ENCODE peak calls at places on chromosome 4, in seven cellular contexts. One of them, this sample, is unnamed.

GRCh38 chr4:26458104-26458503 is 32.2 kb downstream of the CCKAR start:
- DNase-seq in SK-N-SH: no peak
- DNase-seq in GM12878: no peak
- DNase-seq in HepG2: no peak
- DNase-seq in K562: no peak
- DNase-seq in HCT116: no peak
- DNase-seq in H1: no peak
- DNase-seq in this sample: no peak

GRCh38 chr4:129550281-129550785 is 454.4 kb downstream of the C4orf33 start:
- DNase-seq in SK-N-SH: no peak
- DNase-seq in GM12878: no peak
- DNase-seq in HepG2: peak; percentile 47
- DNase-seq in K562: no peak
- DNase-seq in HCT116: no peak
- DNase-seq in H1: no peak
- DNase-seq in this sample: peak; percentile 30

GRCh38 chr4:97670703-97671269 is 472.5 kb downstream of the STPG2 start:
- DNase-seq in SK-N-SH: no peak
- DNase-seq in GM12878: no peak
- DNase-seq in HepG2: no peak
- DNase-seq in K562: no peak
- DNase-seq in HCT116: no peak
- DNase-seq in H1: no peak
- DNase-seq in this sample: no peak

GRCh38 chr4:79211490-79211889 is 114.4 kb downstream of the NAA11 start:
- DNase-seq in SK-N-SH: no peak
- DNase-seq in GM12878: no peak
- DNase-seq in HepG2: no peak
- DNase-seq in K562: peak; percentile 89
- DNase-seq in HCT116: no peak
- DNase-seq in H1: no peak
- DNase-seq in this sample: no peak

GRCh38 chr4:106529348-106530033 is 160.9 kb upstream of the GIMD1 start:
- DNase-seq in SK-N-SH: no peak
- DNase-seq in GM12878: no peak
- DNase-seq in HepG2: no peak
- DNase-seq in K562: no peak
- DNase-seq in HCT116: peak; percentile 35
- DNase-seq in H1: no peak
- DNase-seq in this sample: no peak

GRCh38 chr4:79576480-79576803 is 168.4 kb upstream of the GK2 start:
- DNase-seq in SK-N-SH: peak; percentile 48
- DNase-seq in GM12878: no peak
- DNase-seq in HepG2: peak; percentile 21
- DNase-seq in K562: peak; percentile 61
- DNase-seq in HCT116: no peak
- DNase-seq in H1: no peak
- DNase-seq in this sample: peak; percentile 62

GRCh38 chr4:125244848-125245450 is 69.8 kb upstream of the FAT4 start:
- DNase-seq in SK-N-SH: no peak
- DNase-seq in GM12878: no peak
- DNase-seq in HepG2: no peak
- DNase-seq in K562: no peak
- DNase-seq in HCT116: no peak
- DNase-seq in H1: no peak
- DNase-seq in this sample: peak; percentile 7

GRCh38 chr4:75834772-75835154 is 67.5 kb downstream of the PPEF2 start:
- DNase-seq in SK-N-SH: no peak
- DNase-seq in GM12878: no peak
- DNase-seq in HepG2: peak; percentile 12
- DNase-seq in K562: no peak
- DNase-seq in HCT116: no peak
- DNase-seq in H1: no peak
- DNase-seq in this sample: no peak

GRCh38 chr4:155822572-155822971 is 43.5 kb downstream of the ASIC5 start:
- DNase-seq in SK-N-SH: no peak
- DNase-seq in GM12878: no peak
- DNase-seq in HepG2: no peak
- DNase-seq in K562: no peak
- DNase-seq in HCT116: no peak
- DNase-seq in H1: no peak
- DNase-seq in this sample: no peak

GRCh38 chr4:66741081-66741480 is 804.2 kb downstream of the CENPC start:
- DNase-seq in SK-N-SH: no peak
- DNase-seq in GM12878: no peak
- DNase-seq in HepG2: no peak
- DNase-seq in K562: no peak
- DNase-seq in HCT116: no peak
- DNase-seq in H1: no peak
- DNase-seq in this sample: no peak

GRCh38 chr4:13765535-13765934 is 138.0 kb upstream of the BOD1L1 start:
- DNase-seq in SK-N-SH: no peak
- DNase-seq in GM12878: no peak
- DNase-seq in HepG2: no peak
- DNase-seq in K562: no peak
- DNase-seq in HCT116: no peak
- DNase-seq in H1: no peak
- DNase-seq in this sample: no peak

GRCh38 chr4:12852338-12853307 is 631.5 kb downstream of the RAB28 start:
- DNase-seq in SK-N-SH: peak; percentile 32
- DNase-seq in GM12878: no peak
- DNase-seq in HepG2: peak; percentile 76
- DNase-seq in K562: peak; percentile 37
- DNase-seq in HCT116: peak; percentile 63
- DNase-seq in H1: no peak
- DNase-seq in this sample: peak; percentile 76

GRCh38 chr4:24174622-24175021 is 284.8 kb upstream of the PPARGC1A start:
- DNase-seq in SK-N-SH: no peak
- DNase-seq in GM12878: no peak
- DNase-seq in HepG2: no peak
- DNase-seq in K562: no peak
- DNase-seq in HCT116: no peak
- DNase-seq in H1: no peak
- DNase-seq in this sample: no peak

GRCh38 chr4:88743696-88744095 is 46.1 kb upstream of the NAP1L5 start:
- DNase-seq in SK-N-SH: no peak
- DNase-seq in GM12878: no peak
- DNase-seq in HepG2: no peak
- DNase-seq in K562: no peak
- DNase-seq in HCT116: no peak
- DNase-seq in H1: no peak
- DNase-seq in this sample: no peak

GRCh38 chr4:7238300-7238960 is 46.1 kb downstream of the SORCS2 start:
- DNase-seq in SK-N-SH: no peak
- DNase-seq in GM12878: no peak
- DNase-seq in HepG2: no peak
- DNase-seq in K562: peak; percentile 16
- DNase-seq in HCT116: no peak
- DNase-seq in H1: peak; percentile 66
- DNase-seq in this sample: no peak

GRCh38 chr4:83112678-83113428 is 1.7 kb downstream of the PLAC8 start:
- DNase-seq in SK-N-SH: no peak
- DNase-seq in GM12878: peak; percentile 50
- DNase-seq in HepG2: peak; percentile 58
- DNase-seq in K562: no peak
- DNase-seq in HCT116: no peak
- DNase-seq in H1: no peak
- DNase-seq in this sample: peak; percentile 44

GRCh38 chr4:186764457-186764856 is 40.8 kb upstream of the FAT1 start:
- DNase-seq in SK-N-SH: no peak
- DNase-seq in GM12878: no peak
- DNase-seq in HepG2: no peak
- DNase-seq in K562: no peak
- DNase-seq in HCT116: no peak
- DNase-seq in H1: no peak
- DNase-seq in this sample: no peak

GRCh38 chr4:6929735-6930464 is 20.3 kb downstream of the TBC1D14 start:
- DNase-seq in SK-N-SH: no peak
- DNase-seq in GM12878: no peak
- DNase-seq in HepG2: peak; percentile 85
- DNase-seq in K562: no peak
- DNase-seq in HCT116: no peak
- DNase-seq in H1: no peak
- DNase-seq in this sample: no peak

GRCh38 chr4:27666943-27667342 is 806.3 kb downstream of the STIM2 start:
- DNase-seq in SK-N-SH: peak; percentile 3
- DNase-seq in GM12878: no peak
- DNase-seq in HepG2: no peak
- DNase-seq in K562: peak; percentile 4
- DNase-seq in HCT116: peak; percentile 61
- DNase-seq in H1: no peak
- DNase-seq in this sample: no peak

GRCh38 chr4:81493895-81494490 is 22.3 kb upstream of the RASGEF1B start:
- DNase-seq in SK-N-SH: no peak
- DNase-seq in GM12878: no peak
- DNase-seq in HepG2: no peak
- DNase-seq in K562: no peak
- DNase-seq in HCT116: no peak
- DNase-seq in H1: no peak
- DNase-seq in this sample: no peak

GRCh38 chr4:682490-683172 is 6.3 kb downstream of the SLC49A3 start:
- DNase-seq in SK-N-SH: no peak
- DNase-seq in GM12878: no peak
- DNase-seq in HepG2: no peak
- DNase-seq in K562: no peak
- DNase-seq in HCT116: no peak
- DNase-seq in H1: no peak
- DNase-seq in this sample: no peak

DNA sequence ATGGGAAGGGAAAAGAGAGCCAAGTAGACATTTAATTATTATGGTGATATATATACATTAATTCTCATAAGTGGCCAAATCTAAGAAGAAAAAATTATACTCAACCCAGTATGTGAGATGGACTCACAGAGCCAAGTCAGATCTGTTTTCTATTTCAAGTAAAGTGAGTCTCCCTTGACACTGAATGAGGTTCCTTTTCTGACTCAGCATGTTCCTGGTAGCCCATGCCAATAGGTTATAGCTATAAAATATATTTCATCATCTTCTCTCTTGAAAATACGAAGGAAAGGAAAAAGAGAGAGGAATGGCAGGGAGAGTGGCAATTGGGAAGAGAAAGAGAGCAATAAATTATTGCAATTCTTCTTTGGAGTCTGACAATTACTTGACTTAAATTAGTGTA is 68.8 kb upstream of the GRIA2 start:
- DNase-seq in SK-N-SH: no peak
- DNase-seq in GM12878: no peak
- DNase-seq in HepG2: no peak
- DNase-seq in K562: no peak
- DNase-seq in HCT116: no peak
- DNase-seq in H1: no peak
- DNase-seq in this sample: no peak
- TF ChIP-seq JUND in SK-N-SH: no peak
- TF ChIP-seq JUND in GM12878: no peak
- TF ChIP-seq JUND in HepG2: no peak
- TF ChIP-seq JUND in K562: no peak
- TF ChIP-seq JUND in HCT116: no peak
- TF ChIP-seq JUND in H1: no peak
- TF ChIP-seq JUND in this sample: no peak

GRCh38 chr4:176380352-176381157 is 60.8 kb downstream of the SPCS3 start:
- DNase-seq in SK-N-SH: no peak
- DNase-seq in GM12878: no peak
- DNase-seq in HepG2: no peak
- DNase-seq in K562: no peak
- DNase-seq in HCT116: no peak
- DNase-seq in H1: no peak
- DNase-seq in this sample: peak; percentile 15

GRCh38 chr4:176377705-176378302 is 58.0 kb downstream of the SPCS3 start:
- DNase-seq in SK-N-SH: peak; percentile 5
- DNase-seq in GM12878: no peak
- DNase-seq in HepG2: no peak
- DNase-seq in K562: peak; percentile 3
- DNase-seq in HCT116: peak; percentile 27
- DNase-seq in H1: no peak
- DNase-seq in this sample: peak; percentile 6

DNA sequence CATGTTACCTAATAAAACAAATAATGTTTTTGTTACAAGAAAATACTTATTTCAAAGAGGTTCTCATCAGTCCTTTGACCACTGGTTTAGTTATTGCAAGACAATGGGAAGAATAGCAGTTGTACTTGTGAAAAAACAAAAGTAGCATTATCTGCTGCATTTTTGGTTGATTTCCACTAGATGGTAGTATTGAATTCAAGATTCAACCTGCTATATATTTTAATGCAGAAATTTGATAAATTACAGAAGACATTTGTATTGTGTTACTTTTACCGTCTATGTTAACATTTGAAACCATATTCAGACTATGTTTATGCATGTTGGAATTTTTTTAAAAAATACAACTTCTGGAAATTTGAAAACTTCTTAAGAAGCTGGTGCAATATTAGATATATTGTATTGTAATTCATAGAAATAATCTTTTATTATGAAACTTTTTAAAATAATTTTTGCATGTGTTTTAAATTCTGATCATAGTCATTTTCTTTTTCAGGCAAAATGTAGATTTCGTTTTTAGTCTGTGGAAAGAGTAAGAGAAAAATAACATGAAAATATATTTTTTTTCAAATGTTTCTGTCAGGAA is 56.4 kb downstream of the SPCS3 start:
- DNase-seq in SK-N-SH: peak; percentile 8
- DNase-seq in GM12878: no peak
- DNase-seq in HepG2: no peak
- DNase-seq in K562: no peak
- DNase-seq in HCT116: peak; percentile 19
- DNase-seq in H1: no peak
- DNase-seq in this sample: peak; percentile 22
- TF ChIP-seq JUND in SK-N-SH: no peak
- TF ChIP-seq JUND in GM12878: no peak
- TF ChIP-seq JUND in HepG2: no peak
- TF ChIP-seq JUND in K562: no peak
- TF ChIP-seq JUND in HCT116: no peak
- TF ChIP-seq JUND in H1: no peak
- TF ChIP-seq JUND in this sample: no peak

DNA sequence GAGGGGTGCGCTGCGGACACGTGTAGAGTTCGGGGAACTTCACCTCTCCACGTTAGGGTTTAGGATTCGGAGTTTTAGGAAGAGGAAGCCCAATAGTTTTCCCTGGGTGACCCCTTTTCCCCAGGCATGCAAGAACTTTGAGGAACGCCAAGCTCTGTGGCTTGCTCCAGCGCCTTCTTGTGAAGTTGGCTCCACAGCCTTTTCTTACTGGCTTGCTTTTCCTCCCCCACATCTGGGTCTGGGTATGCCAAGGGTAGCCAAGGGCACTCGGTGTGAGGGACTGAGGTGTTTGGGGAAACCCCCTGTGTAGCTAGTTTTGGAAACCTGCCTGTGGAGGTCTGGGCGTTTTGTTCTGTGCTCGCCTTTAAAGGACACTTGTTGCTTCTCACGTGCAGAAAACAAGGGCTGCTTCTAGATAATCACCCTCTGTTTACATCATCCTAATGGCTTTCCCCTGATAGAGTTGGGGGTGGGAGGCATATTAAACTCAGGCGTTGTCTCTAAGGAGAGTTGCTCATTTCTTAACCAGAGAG is 746 bp downstream of the EDNRA start:
- DNase-seq in SK-N-SH: no peak
- DNase-seq in GM12878: no peak
- DNase-seq in HepG2: no peak
- DNase-seq in K562: no peak
- DNase-seq in HCT116: no peak
- DNase-seq in H1: peak; percentile 61
- DNase-seq in this sample: no peak
- TF ChIP-seq JUND in SK-N-SH: no peak
- TF ChIP-seq JUND in GM12878: no peak
- TF ChIP-seq JUND in HepG2: no peak
- TF ChIP-seq JUND in K562: no peak
- TF ChIP-seq JUND in HCT116: no peak
- TF ChIP-seq JUND in H1: no peak
- TF ChIP-seq JUND in this sample: no peak

GRCh38 chr4:118849867-118850812 is 14.2 kb upstream of the SEC24D start:
- DNase-seq in SK-N-SH: no peak
- DNase-seq in GM12878: no peak
- DNase-seq in HepG2: no peak
- DNase-seq in K562: no peak
- DNase-seq in HCT116: no peak
- DNase-seq in H1: no peak
- DNase-seq in this sample: peak; percentile 15
- TF ChIP-seq JUND in SK-N-SH: no peak
- TF ChIP-seq JUND in GM12878: no peak
- TF ChIP-seq JUND in HepG2: no peak
- TF ChIP-seq JUND in K562: no peak
- TF ChIP-seq JUND in HCT116: no peak
- TF ChIP-seq JUND in H1: no peak
- TF ChIP-seq JUND in this sample: no peak

This sample was measured in T47D.